ENCODE peak calls at places on chromosomes 16 and 17, in seven cellular contexts. One of them, this sample, is unnamed.

GRCh38 chr17:6304894-6305612 is 129.9 kb downstream of the AIPL1 start:
- DNase-seq in DND-41: no peak
- DNase-seq in AG09309: no peak
- DNase-seq in right lobe of liver: no peak
- DNase-seq in thoracic aorta: no peak
- DNase-seq in GM23338: no peak
- DNase-seq in lower leg skin: no peak
- DNase-seq in this sample: no peak

GRCh38 chr16:84055801-84056634 is 13.4 kb upstream of the SLC38A8 start:
- DNase-seq in DND-41: no peak
- DNase-seq in AG09309: no peak
- DNase-seq in right lobe of liver: peak; percentile 22
- DNase-seq in thoracic aorta: no peak
- DNase-seq in GM23338: no peak
- DNase-seq in lower leg skin: no peak
- DNase-seq in this sample: peak; percentile 81

GRCh38 chr16:14309001-14309886 is 238.1 kb downstream of the MRTFB start:
- DNase-seq in DND-41: peak; percentile 79
- DNase-seq in AG09309: no peak
- DNase-seq in right lobe of liver: no peak
- DNase-seq in thoracic aorta: no peak
- DNase-seq in GM23338: peak; percentile 90
- DNase-seq in lower leg skin: no peak
- DNase-seq in this sample: peak; percentile 30

GRCh38 chr17:18381953-18382245 is 4.3 kb downstream of the EVPLL start:
- DNase-seq in DND-41: no peak
- DNase-seq in AG09309: no peak
- DNase-seq in right lobe of liver: no peak
- DNase-seq in thoracic aorta: no peak
- DNase-seq in GM23338: no peak
- DNase-seq in lower leg skin: no peak
- DNase-seq in this sample: no peak

GRCh38 chr17:13484020-13484419 is 117.7 kb downstream of the HS3ST3A1 start:
- DNase-seq in DND-41: no peak
- DNase-seq in AG09309: no peak
- DNase-seq in right lobe of liver: no peak
- DNase-seq in thoracic aorta: no peak
- DNase-seq in GM23338: no peak
- DNase-seq in lower leg skin: no peak
- DNase-seq in this sample: no peak

GRCh38 chr16:85130707-85131028 is 18.4 kb upstream of the CIBAR2 start:
- DNase-seq in DND-41: no peak
- DNase-seq in AG09309: no peak
- DNase-seq in right lobe of liver: no peak
- DNase-seq in thoracic aorta: no peak
- DNase-seq in GM23338: no peak
- DNase-seq in lower leg skin: no peak
- DNase-seq in this sample: no peak

GRCh38 chr17:59607817-59608403 is 11.8 kb upstream of the CLTC start:
- DNase-seq in DND-41: peak; percentile 14
- DNase-seq in AG09309: no peak
- DNase-seq in right lobe of liver: no peak
- DNase-seq in thoracic aorta: no peak
- DNase-seq in GM23338: peak; percentile 78
- DNase-seq in lower leg skin: no peak
- DNase-seq in this sample: peak; percentile 9

GRCh38 chr16:4685292-4685691 is 8.1 kb upstream of the NUDT16L1 start:
- DNase-seq in DND-41: no peak
- DNase-seq in AG09309: no peak
- DNase-seq in right lobe of liver: peak; percentile 69
- DNase-seq in thoracic aorta: no peak
- DNase-seq in GM23338: no peak
- DNase-seq in lower leg skin: no peak
- DNase-seq in this sample: no peak

GRCh38 chr17:48513097-48513496 is 17.7 kb downstream of the HOXB1 start:
- DNase-seq in DND-41: peak; percentile 7
- DNase-seq in AG09309: no peak
- DNase-seq in right lobe of liver: no peak
- DNase-seq in thoracic aorta: no peak
- DNase-seq in GM23338: no peak
- DNase-seq in lower leg skin: no peak
- DNase-seq in this sample: no peak

GRCh38 chr16:67155305-67156145 is 4.2 kb downstream of the TRADD start:
- DNase-seq in DND-41: peak; percentile 76
- DNase-seq in AG09309: no peak
- DNase-seq in right lobe of liver: peak; percentile 81
- DNase-seq in thoracic aorta: no peak
- DNase-seq in GM23338: peak; percentile 84
- DNase-seq in lower leg skin: no peak
- DNase-seq in this sample: peak; percentile 79

GRCh38 chr16:67156146-67156844 is 3.4 kb downstream of the TRADD start:
- DNase-seq in DND-41: no peak
- DNase-seq in AG09309: no peak
- DNase-seq in right lobe of liver: no peak
- DNase-seq in thoracic aorta: no peak
- DNase-seq in GM23338: no peak
- DNase-seq in lower leg skin: no peak
- DNase-seq in this sample: no peak

GRCh38 chr16:67158637-67159600 is 790 bp downstream of the TRADD start:
- DNase-seq in DND-41: peak; percentile 77
- DNase-seq in AG09309: no peak
- DNase-seq in right lobe of liver: no peak
- DNase-seq in thoracic aorta: no peak
- DNase-seq in GM23338: peak; percentile 62
- DNase-seq in lower leg skin: no peak
- DNase-seq in this sample: peak; percentile 68

GRCh38 chr16:67157106-67157748 is 2.5 kb downstream of the TRADD start:
- DNase-seq in DND-41: no peak
- DNase-seq in AG09309: no peak
- DNase-seq in right lobe of liver: no peak
- DNase-seq in thoracic aorta: no peak
- DNase-seq in GM23338: no peak
- DNase-seq in lower leg skin: no peak
- DNase-seq in this sample: no peak

GRCh38 chr16:67157892-67158635 is 1.6 kb downstream of the TRADD start:
- DNase-seq in DND-41: no peak
- DNase-seq in AG09309: no peak
- DNase-seq in right lobe of liver: no peak
- DNase-seq in thoracic aorta: no peak
- DNase-seq in GM23338: no peak
- DNase-seq in lower leg skin: no peak
- DNase-seq in this sample: no peak
- H3K4me3 ChIP-seq in DND-41: no peak overlapping the region
- H3K4me3 ChIP-seq in AG09309: no peak overlapping the region
- H3K4me3 ChIP-seq in right lobe of liver: no peak overlapping the region
- H3K4me3 ChIP-seq in thoracic aorta: no peak overlapping the region
- H3K4me3 ChIP-seq in GM23338: peak overlapping the region; percentile 66
- H3K4me3 ChIP-seq in lower leg skin: no peak overlapping the region
- H3K4me3 ChIP-seq in this sample: no peak overlapping the region

GRCh38 chr16:704047-704446 is 1.6 kb downstream of the FBXL16 start:
- DNase-seq in DND-41: no peak
- DNase-seq in AG09309: no peak
- DNase-seq in right lobe of liver: no peak
- DNase-seq in thoracic aorta: no peak
- DNase-seq in GM23338: no peak
- DNase-seq in lower leg skin: no peak
- DNase-seq in this sample: no peak

GRCh38 chr16:705748-706188 is at the start of gene FBXL16:
- DNase-seq in DND-41: no peak
- DNase-seq in AG09309: no peak
- DNase-seq in right lobe of liver: no peak
- DNase-seq in thoracic aorta: no peak
- DNase-seq in GM23338: peak; percentile 70
- DNase-seq in lower leg skin: no peak
- DNase-seq in this sample: no peak

GRCh38 chr16:704552-705380 is 835 bp downstream of the FBXL16 start:
- DNase-seq in DND-41: no peak
- DNase-seq in AG09309: no peak
- DNase-seq in right lobe of liver: no peak
- DNase-seq in thoracic aorta: no peak
- DNase-seq in GM23338: no peak
- DNase-seq in lower leg skin: no peak
- DNase-seq in this sample: no peak

GRCh38 chr16:702341-702740 is 3.3 kb downstream of the FBXL16 start:
- DNase-seq in DND-41: no peak
- DNase-seq in AG09309: no peak
- DNase-seq in right lobe of liver: no peak
- DNase-seq in thoracic aorta: no peak
- DNase-seq in GM23338: no peak
- DNase-seq in lower leg skin: no peak
- DNase-seq in this sample: no peak

DNA sequence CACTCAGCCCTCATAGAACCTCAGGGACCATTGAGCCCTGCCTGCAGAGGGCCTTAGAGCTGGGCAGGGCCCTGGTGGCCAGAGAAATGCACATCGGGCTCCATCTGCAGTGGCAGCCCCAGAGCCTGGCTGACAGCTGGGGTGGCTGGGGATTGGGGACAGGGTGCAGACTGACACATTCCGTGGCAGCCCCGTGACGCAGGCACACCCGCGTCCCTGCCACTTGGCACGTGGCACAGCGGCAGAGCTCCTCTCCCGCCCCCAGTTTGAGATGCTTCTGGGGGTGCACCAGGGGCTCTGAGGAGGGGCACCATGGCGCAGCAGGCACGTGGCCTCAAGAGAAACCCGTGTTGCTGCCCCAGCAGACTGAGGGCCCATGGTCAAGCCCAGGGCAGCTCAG is 2.2 kb downstream of the FBXL16 start:
- DNase-seq in DND-41: no peak
- DNase-seq in AG09309: no peak
- DNase-seq in right lobe of liver: no peak
- DNase-seq in thoracic aorta: no peak
- DNase-seq in GM23338: no peak
- DNase-seq in lower leg skin: no peak
- DNase-seq in this sample: no peak
- TF ChIP-seq CTCF in DND-41: no peak
- TF ChIP-seq CTCF in AG09309: no peak
- TF ChIP-seq CTCF in right lobe of liver: no peak
- TF ChIP-seq CTCF in thoracic aorta: no peak
- TF ChIP-seq CTCF in GM23338: no peak
- TF ChIP-seq CTCF in lower leg skin: no peak
- TF ChIP-seq CTCF in this sample: no peak

GRCh38 chr17:77164483-77165030 is 23.8 kb downstream of the SEC14L1 start:
- DNase-seq in DND-41: no peak
- DNase-seq in AG09309: no peak
- DNase-seq in right lobe of liver: no peak
- DNase-seq in thoracic aorta: no peak
- DNase-seq in GM23338: peak; percentile 34
- DNase-seq in lower leg skin: no peak
- DNase-seq in this sample: no peak

GRCh38 chr17:77160877-77161530 is 20.2 kb downstream of the SEC14L1 start:
- DNase-seq in DND-41: no peak
- DNase-seq in AG09309: no peak
- DNase-seq in right lobe of liver: no peak
- DNase-seq in thoracic aorta: no peak
- DNase-seq in GM23338: no peak
- DNase-seq in lower leg skin: no peak
- DNase-seq in this sample: no peak

GRCh38 chr17:77161953-77162352 is 21.2 kb downstream of the SEC14L1 start:
- DNase-seq in DND-41: no peak
- DNase-seq in AG09309: no peak
- DNase-seq in right lobe of liver: no peak
- DNase-seq in thoracic aorta: no peak
- DNase-seq in GM23338: no peak
- DNase-seq in lower leg skin: no peak
- DNase-seq in this sample: no peak

GRCh38 chr17:77163521-77164280 is 22.9 kb downstream of the SEC14L1 start:
- DNase-seq in DND-41: no peak
- DNase-seq in AG09309: no peak
- DNase-seq in right lobe of liver: no peak
- DNase-seq in thoracic aorta: no peak
- DNase-seq in GM23338: no peak
- DNase-seq in lower leg skin: no peak
- DNase-seq in this sample: no peak

GRCh38 chr17:77163001-77163400 is 22.2 kb downstream of the SEC14L1 start:
- DNase-seq in DND-41: no peak
- DNase-seq in AG09309: no peak
- DNase-seq in right lobe of liver: no peak
- DNase-seq in thoracic aorta: no peak
- DNase-seq in GM23338: no peak
- DNase-seq in lower leg skin: no peak
- DNase-seq in this sample: no peak
- H3K4me3 ChIP-seq in DND-41: no peak overlapping the region
- H3K4me3 ChIP-seq in AG09309: no peak overlapping the region
- H3K4me3 ChIP-seq in right lobe of liver: no peak overlapping the region
- H3K4me3 ChIP-seq in thoracic aorta: no peak overlapping the region
- H3K4me3 ChIP-seq in GM23338: no peak overlapping the region
- H3K4me3 ChIP-seq in lower leg skin: no peak overlapping the region
- H3K4me3 ChIP-seq in this sample: no peak overlapping the region

GRCh38 chr16:2213817-2214720 is 571 bp downstream of the PGP start:
- DNase-seq in DND-41: no peak
- DNase-seq in AG09309: no peak
- DNase-seq in right lobe of liver: no peak
- DNase-seq in thoracic aorta: no peak
- DNase-seq in GM23338: peak; percentile 40
- DNase-seq in lower leg skin: no peak
- DNase-seq in this sample: no peak
- TF ChIP-seq CTCF in DND-41: no peak
- TF ChIP-seq CTCF in AG09309: no peak
- TF ChIP-seq CTCF in right lobe of liver: no peak
- TF ChIP-seq CTCF in thoracic aorta: no peak
- TF ChIP-seq CTCF in GM23338: no peak
- TF ChIP-seq CTCF in lower leg skin: no peak
- TF ChIP-seq CTCF in this sample: no peak

GRCh38 chr16:67164599-67165061 is at the start of gene HSF4:
- DNase-seq in DND-41: no peak
- DNase-seq in AG09309: no peak
- DNase-seq in right lobe of liver: peak; percentile 77
- DNase-seq in thoracic aorta: no peak
- DNase-seq in GM23338: no peak
- DNase-seq in lower leg skin: no peak
- DNase-seq in this sample: peak; percentile 74
- H3K4me3 ChIP-seq in DND-41: no peak within 1 kb of the TSS
- H3K4me3 ChIP-seq in AG09309: no peak within 1 kb of the TSS
- H3K4me3 ChIP-seq in right lobe of liver: peak within 1 kb of the TSS; percentile 41
- H3K4me3 ChIP-seq in thoracic aorta: peak within 1 kb of the TSS; percentile 75
- H3K4me3 ChIP-seq in GM23338: peak within 1 kb of the TSS; percentile 59
- H3K4me3 ChIP-seq in lower leg skin: peak within 1 kb of the TSS; percentile 16
- H3K4me3 ChIP-seq in this sample: peak within 1 kb of the TSS; percentile 36

DNA sequence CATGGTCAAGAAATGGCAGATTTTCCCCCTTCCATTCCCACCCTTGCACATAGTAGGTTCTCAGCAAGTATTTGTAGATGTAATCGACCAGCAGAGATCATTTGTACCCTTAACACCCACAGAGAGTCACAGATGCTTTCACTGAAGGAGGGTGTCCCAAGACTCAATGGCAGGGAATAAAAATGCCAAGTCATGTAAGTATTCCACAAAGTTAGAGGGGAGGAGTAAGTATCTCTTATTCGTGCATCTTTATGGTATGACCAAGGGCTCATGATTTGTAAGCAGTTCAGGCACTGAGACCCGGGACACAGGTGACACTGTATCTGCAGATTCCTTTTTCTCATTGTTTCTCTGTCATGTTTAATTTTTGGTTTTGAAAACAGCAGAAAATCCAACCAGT is 489.6 kb downstream of the MAF start:
- DNase-seq in DND-41: no peak
- DNase-seq in AG09309: no peak
- DNase-seq in right lobe of liver: no peak
- DNase-seq in thoracic aorta: no peak
- DNase-seq in GM23338: no peak
- DNase-seq in lower leg skin: no peak
- DNase-seq in this sample: no peak
- TF ChIP-seq CTCF in DND-41: no peak
- TF ChIP-seq CTCF in AG09309: no peak
- TF ChIP-seq CTCF in right lobe of liver: no peak
- TF ChIP-seq CTCF in thoracic aorta: no peak
- TF ChIP-seq CTCF in GM23338: no peak
- TF ChIP-seq CTCF in lower leg skin: no peak
- TF ChIP-seq CTCF in this sample: no peak

This sample was measured in thyroid gland.